ENCODE peak calls at places on chromosomes 6 and 20, in seven cellular contexts. One of them, this sample, is unnamed.
A peak's percentile ranks its signal among the peaks of the same experiment; 100 is the strongest.

GRCh38 chr6:149033454-149034241 is 283.9 kb upstream of the TAB2 start:
- DNase-seq in heart right ventricle: no peak
- DNase-seq in kidney epithelial cell: no peak
- DNase-seq in lower leg skin: no peak
- DNase-seq in fibroblast of lung: no peak
- DNase-seq in GM20000: peak; percentile 49
- DNase-seq in osteocyte: no peak
- DNase-seq in this sample: no peak

GRCh38 chr6:157652601-157653363 is 170.3 kb upstream of the SNX9 start:
- DNase-seq in heart right ventricle: no peak
- DNase-seq in kidney epithelial cell: no peak
- DNase-seq in lower leg skin: peak; percentile 75
- DNase-seq in fibroblast of lung: no peak
- DNase-seq in GM20000: no peak
- DNase-seq in osteocyte: no peak
- DNase-seq in this sample: no peak

GRCh38 chr20:4555188-4555893 is 166.4 kb upstream of the PRND start:
- DNase-seq in heart right ventricle: no peak
- DNase-seq in kidney epithelial cell: peak; percentile 31
- DNase-seq in lower leg skin: no peak
- DNase-seq in fibroblast of lung: peak; percentile 81
- DNase-seq in GM20000: no peak
- DNase-seq in osteocyte: no peak
- DNase-seq in this sample: no peak

GRCh38 chr6:167684276-167685104 is 142.2 kb upstream of the AFDN start:
- DNase-seq in heart right ventricle: no peak
- DNase-seq in kidney epithelial cell: no peak
- DNase-seq in lower leg skin: no peak
- DNase-seq in fibroblast of lung: no peak
- DNase-seq in GM20000: no peak
- DNase-seq in osteocyte: no peak
- DNase-seq in this sample: no peak

GRCh38 chr6:137342607-137343186 is 123.5 kb upstream of the IFNGR1 start:
- DNase-seq in heart right ventricle: no peak
- DNase-seq in kidney epithelial cell: no peak
- DNase-seq in lower leg skin: no peak
- DNase-seq in fibroblast of lung: no peak
- DNase-seq in GM20000: no peak
- DNase-seq in osteocyte: no peak
- DNase-seq in this sample: no peak

GRCh38 chr6:90406142-90406794 is 109.6 kb upstream of the BACH2 start:
- DNase-seq in heart right ventricle: no peak
- DNase-seq in kidney epithelial cell: peak; percentile 57
- DNase-seq in lower leg skin: no peak
- DNase-seq in fibroblast of lung: peak; percentile 82
- DNase-seq in GM20000: no peak
- DNase-seq in osteocyte: no peak
- DNase-seq in this sample: no peak

GRCh38 chr6:56688521-56688920 is 45.8 kb upstream of the DST start:
- DNase-seq in heart right ventricle: no peak
- DNase-seq in kidney epithelial cell: no peak
- DNase-seq in lower leg skin: no peak
- DNase-seq in fibroblast of lung: no peak
- DNase-seq in GM20000: no peak
- DNase-seq in osteocyte: no peak
- DNase-seq in this sample: no peak

GRCh38 chr6:25968769-25969168 is 6.2 kb downstream of the TRIM38 start:
- DNase-seq in heart right ventricle: no peak
- DNase-seq in kidney epithelial cell: no peak
- DNase-seq in lower leg skin: peak; percentile 64
- DNase-seq in fibroblast of lung: peak; percentile 27
- DNase-seq in GM20000: no peak
- DNase-seq in osteocyte: no peak
- DNase-seq in this sample: no peak

GRCh38 chr6:98824163-98824906 is 10.0 kb upstream of the POU3F2 start:
- DNase-seq in heart right ventricle: no peak
- DNase-seq in kidney epithelial cell: no peak
- DNase-seq in lower leg skin: no peak
- DNase-seq in fibroblast of lung: peak; percentile 53
- DNase-seq in GM20000: no peak
- DNase-seq in osteocyte: no peak
- DNase-seq in this sample: no peak

GRCh38 chr6:125742024-125742423 is 7.4 kb upstream of the HEY2 start:
- DNase-seq in heart right ventricle: no peak
- DNase-seq in kidney epithelial cell: no peak
- DNase-seq in lower leg skin: no peak
- DNase-seq in fibroblast of lung: no peak
- DNase-seq in GM20000: no peak
- DNase-seq in osteocyte: no peak
- DNase-seq in this sample: no peak

GRCh38 chr20:62616728-62617621 is 25.3 kb upstream of the SLCO4A1 start:
- DNase-seq in heart right ventricle: peak; percentile 66
- DNase-seq in kidney epithelial cell: no peak
- DNase-seq in lower leg skin: peak; percentile 94
- DNase-seq in fibroblast of lung: peak; percentile 45
- DNase-seq in GM20000: peak; percentile 90
- DNase-seq in osteocyte: no peak
- DNase-seq in this sample: peak; percentile 58

GRCh38 chr6:103800131-103800670 is 1059.5 kb downstream of the HACE1 start:
- DNase-seq in heart right ventricle: no peak
- DNase-seq in kidney epithelial cell: no peak
- DNase-seq in lower leg skin: no peak
- DNase-seq in fibroblast of lung: no peak
- DNase-seq in GM20000: no peak
- DNase-seq in osteocyte: no peak
- DNase-seq in this sample: no peak

GRCh38 chr20:53074811-53075314 is 102.7 kb downstream of the TSHZ2 start:
- DNase-seq in heart right ventricle: no peak
- DNase-seq in kidney epithelial cell: no peak
- DNase-seq in lower leg skin: no peak
- DNase-seq in fibroblast of lung: peak; percentile 87
- DNase-seq in GM20000: no peak
- DNase-seq in osteocyte: no peak
- DNase-seq in this sample: no peak

GRCh38 chr6:47495207-47495606 is 17.6 kb downstream of the CD2AP start:
- DNase-seq in heart right ventricle: no peak
- DNase-seq in kidney epithelial cell: no peak
- DNase-seq in lower leg skin: no peak
- DNase-seq in fibroblast of lung: no peak
- DNase-seq in GM20000: no peak
- DNase-seq in osteocyte: no peak
- DNase-seq in this sample: no peak

GRCh38 chr20:53678990-53679596 is 85.5 kb upstream of the ZNF217 start:
- DNase-seq in heart right ventricle: no peak
- DNase-seq in kidney epithelial cell: no peak
- DNase-seq in lower leg skin: no peak
- DNase-seq in fibroblast of lung: no peak
- DNase-seq in GM20000: no peak
- DNase-seq in osteocyte: no peak
- DNase-seq in this sample: no peak

GRCh38 chr20:41746635-41747034 is 128.5 kb upstream of the CHD6 start:
- DNase-seq in heart right ventricle: no peak
- DNase-seq in kidney epithelial cell: no peak
- DNase-seq in lower leg skin: peak; percentile 17
- DNase-seq in fibroblast of lung: no peak
- DNase-seq in GM20000: no peak
- DNase-seq in osteocyte: peak; percentile 36
- DNase-seq in this sample: no peak
- TF ChIP-seq CTCF in heart right ventricle: no peak
- TF ChIP-seq CTCF in kidney epithelial cell: no peak
- TF ChIP-seq CTCF in lower leg skin: no peak
- TF ChIP-seq CTCF in fibroblast of lung: no peak
- TF ChIP-seq CTCF in GM20000: no peak
- TF ChIP-seq CTCF in osteocyte: no peak
- TF ChIP-seq CTCF in this sample: no peak

GRCh38 chr6:32149577-32149845 is 2.2 kb downstream of the PRRT1 start:
- DNase-seq in heart right ventricle: no peak
- DNase-seq in kidney epithelial cell: no peak
- DNase-seq in lower leg skin: no peak
- DNase-seq in fibroblast of lung: no peak
- DNase-seq in GM20000: no peak
- DNase-seq in osteocyte: no peak
- DNase-seq in this sample: no peak

GRCh38 chr6:32149932-32150920 is 1.5 kb downstream of the PRRT1 start:
- DNase-seq in heart right ventricle: no peak
- DNase-seq in kidney epithelial cell: no peak
- DNase-seq in lower leg skin: no peak
- DNase-seq in fibroblast of lung: no peak
- DNase-seq in GM20000: no peak
- DNase-seq in osteocyte: no peak
- DNase-seq in this sample: no peak

GRCh38 chr6:32148289-32148688 is 3.5 kb downstream of the PRRT1 start:
- DNase-seq in heart right ventricle: no peak
- DNase-seq in kidney epithelial cell: no peak
- DNase-seq in lower leg skin: no peak
- DNase-seq in fibroblast of lung: no peak
- DNase-seq in GM20000: no peak
- DNase-seq in osteocyte: no peak
- DNase-seq in this sample: no peak

GRCh38 chr6:32147401-32148132 is 4.2 kb downstream of the PRRT1 start:
- DNase-seq in heart right ventricle: no peak
- DNase-seq in kidney epithelial cell: no peak
- DNase-seq in lower leg skin: no peak
- DNase-seq in fibroblast of lung: no peak
- DNase-seq in GM20000: no peak
- DNase-seq in osteocyte: no peak
- DNase-seq in this sample: no peak

GRCh38 chr6:32148722-32149576 is 2.8 kb downstream of the PRRT1 start:
- DNase-seq in heart right ventricle: peak; percentile 53
- DNase-seq in kidney epithelial cell: no peak
- DNase-seq in lower leg skin: peak; percentile 94
- DNase-seq in fibroblast of lung: peak; percentile 25
- DNase-seq in GM20000: no peak
- DNase-seq in osteocyte: no peak
- DNase-seq in this sample: peak; percentile 46
- TF ChIP-seq CTCF in heart right ventricle: no peak
- TF ChIP-seq CTCF in kidney epithelial cell: peak; percentile 41
- TF ChIP-seq CTCF in lower leg skin: no peak
- TF ChIP-seq CTCF in fibroblast of lung: no peak
- TF ChIP-seq CTCF in GM20000: no peak
- TF ChIP-seq CTCF in osteocyte: no peak
- TF ChIP-seq CTCF in this sample: no peak

DNA sequence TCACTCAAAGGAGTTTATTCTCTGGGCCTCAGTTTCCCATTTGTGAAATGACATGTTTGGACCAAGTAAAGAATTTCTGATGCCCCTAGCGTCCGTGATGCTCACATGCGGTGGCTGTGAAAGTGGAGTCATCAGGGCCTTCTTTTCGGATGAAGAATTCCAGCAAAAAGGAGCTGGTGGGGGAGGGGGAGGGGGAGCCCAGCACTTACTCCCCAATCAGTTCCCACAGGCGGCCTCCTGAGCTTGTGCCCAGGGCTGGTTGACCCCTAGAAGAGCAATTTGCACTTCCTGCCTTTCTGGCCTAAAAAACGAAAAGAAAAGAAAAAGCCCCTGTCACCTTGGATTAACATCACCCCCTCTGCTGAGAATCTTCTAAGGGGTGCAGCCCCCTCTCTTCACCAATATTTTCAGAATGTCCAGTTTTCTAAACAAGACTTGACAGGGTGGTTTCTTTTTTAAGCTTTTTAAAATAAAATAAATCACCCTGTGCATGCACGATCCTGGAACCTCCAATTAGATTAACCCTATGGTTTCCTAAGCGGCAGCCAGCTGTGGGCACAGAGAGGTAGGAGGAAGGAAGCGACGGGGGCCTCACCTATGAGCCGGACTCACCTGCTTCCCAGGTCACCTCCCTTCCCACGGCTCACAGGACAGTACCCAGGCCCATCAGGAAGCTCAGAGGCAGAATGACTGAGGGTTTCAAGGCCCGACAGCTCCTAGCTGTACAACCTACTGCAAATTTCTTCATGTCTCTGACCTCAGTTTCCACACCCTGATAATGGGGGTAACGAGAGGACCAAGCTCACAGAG is 10.4 kb upstream of the TGM2 start:
- DNase-seq in heart right ventricle: no peak
- DNase-seq in kidney epithelial cell: no peak
- DNase-seq in lower leg skin: no peak
- DNase-seq in fibroblast of lung: no peak
- DNase-seq in GM20000: no peak
- DNase-seq in osteocyte: no peak
- DNase-seq in this sample: no peak
- TF ChIP-seq CTCF in heart right ventricle: no peak
- TF ChIP-seq CTCF in kidney epithelial cell: no peak
- TF ChIP-seq CTCF in lower leg skin: no peak
- TF ChIP-seq CTCF in fibroblast of lung: no peak
- TF ChIP-seq CTCF in GM20000: no peak
- TF ChIP-seq CTCF in osteocyte: peak; percentile 30
- TF ChIP-seq CTCF in this sample: no peak

GRCh38 chr6:44255848-44256247 is 1.5 kb downstream of the SLC35B2 start:
- DNase-seq in heart right ventricle: no peak
- DNase-seq in kidney epithelial cell: no peak
- DNase-seq in lower leg skin: no peak
- DNase-seq in fibroblast of lung: no peak
- DNase-seq in GM20000: no peak
- DNase-seq in osteocyte: no peak
- DNase-seq in this sample: no peak

GRCh38 chr6:44251576-44252524 is 4.9 kb downstream of the HSP90AB1 start:
- DNase-seq in heart right ventricle: no peak
- DNase-seq in kidney epithelial cell: no peak
- DNase-seq in lower leg skin: no peak
- DNase-seq in fibroblast of lung: no peak
- DNase-seq in GM20000: no peak
- DNase-seq in osteocyte: no peak
- DNase-seq in this sample: no peak

GRCh38 chr6:44254201-44254956 is 2.9 kb downstream of the SLC35B2 start:
- DNase-seq in heart right ventricle: no peak
- DNase-seq in kidney epithelial cell: no peak
- DNase-seq in lower leg skin: no peak
- DNase-seq in fibroblast of lung: no peak
- DNase-seq in GM20000: no peak
- DNase-seq in osteocyte: no peak
- DNase-seq in this sample: no peak

GRCh38 chr6:44254957-44255808 is 2.1 kb downstream of the SLC35B2 start:
- DNase-seq in heart right ventricle: no peak
- DNase-seq in kidney epithelial cell: no peak
- DNase-seq in lower leg skin: no peak
- DNase-seq in fibroblast of lung: peak; percentile 24
- DNase-seq in GM20000: no peak
- DNase-seq in osteocyte: no peak
- DNase-seq in this sample: no peak

DNA sequence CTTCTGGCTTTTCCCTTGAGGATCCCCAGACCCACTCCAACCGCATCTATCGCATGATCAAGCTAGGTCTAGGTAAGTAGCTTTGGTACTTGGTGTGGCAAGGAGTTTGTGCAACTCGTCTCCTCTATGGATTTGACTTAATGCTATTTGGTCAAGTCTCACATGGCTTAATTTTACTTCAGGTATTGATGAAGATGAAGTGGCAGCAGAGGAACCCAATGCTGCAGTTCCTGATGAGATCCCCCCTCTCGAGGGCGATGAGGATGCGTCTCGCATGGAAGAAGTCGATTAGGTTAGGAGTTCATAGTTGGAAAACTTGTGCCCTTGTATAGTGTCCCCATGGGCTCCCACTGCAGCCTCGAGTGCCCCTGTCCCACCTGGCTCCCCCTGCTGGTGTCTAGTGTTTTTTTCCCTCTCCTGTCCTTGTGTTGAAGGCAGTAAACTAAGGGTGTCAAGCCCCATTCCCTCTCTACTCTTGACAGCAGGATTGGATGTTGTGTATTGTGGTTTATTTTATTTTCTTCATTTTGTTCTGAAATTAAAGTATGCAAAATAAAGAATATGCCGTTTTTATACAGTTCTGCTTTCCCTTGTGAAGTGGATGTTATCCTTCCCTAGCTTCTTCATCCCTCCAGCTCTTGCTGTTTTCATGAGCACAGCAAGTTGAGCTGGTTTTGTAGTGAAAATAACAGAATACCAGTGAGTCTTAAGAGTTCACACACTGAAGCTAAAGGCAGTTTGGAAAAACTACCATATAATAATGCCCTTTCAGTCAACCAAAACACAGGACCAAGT is 3.8 kb downstream of the SLC35B2 start:
- DNase-seq in heart right ventricle: no peak
- DNase-seq in kidney epithelial cell: no peak
- DNase-seq in lower leg skin: no peak
- DNase-seq in fibroblast of lung: no peak
- DNase-seq in GM20000: no peak
- DNase-seq in osteocyte: no peak
- DNase-seq in this sample: no peak
- TF ChIP-seq CTCF in heart right ventricle: peak; percentile 43
- TF ChIP-seq CTCF in kidney epithelial cell: peak; percentile 61
- TF ChIP-seq CTCF in lower leg skin: no peak
- TF ChIP-seq CTCF in fibroblast of lung: peak; percentile 43
- TF ChIP-seq CTCF in GM20000: peak; percentile 35
- TF ChIP-seq CTCF in osteocyte: peak; percentile 59
- TF ChIP-seq CTCF in this sample: no peak